ENCODE peak calls at places on chromosome 1, in five cellular contexts. L is cardiac muscle cell; E is CD8-positive, alpha-beta T cell; X is adipocyte; K is tibial artery. V is an unnamed sample.

GRCh38 chr1:108828074-108828961 is 28.6 kb downstream of the AKNAD1 start:
- DNase-seq in L (peak; percentile 83), E (peak; percentile 38), X (peak; percentile 93), K (peak; percentile 80), V (peak; percentile 80)

GRCh38 chr1:6037338-6037762 is 8.3 kb upstream of the KCNAB2 start:
- DNase-seq in L (no peak), E (no peak), X (peak; percentile 37), K (no peak), V (no peak)

GRCh38 chr1:20846461-20847374 is 59.6 kb upstream of the HP1BP3 start:
- DNase-seq in L (no peak), E (no peak), X (no peak), K (no peak), V (no peak)

GRCh38 chr1:247332901-247333361 is 1.3 kb upstream of the ZNF496 start:
- DNase-seq in L (peak; percentile 46), E (no peak), X (peak; percentile 43), K (peak; percentile 75), V (peak; percentile 50)

GRCh38 chr1:167713330-167714081 is 8.3 kb upstream of the MPZL1 start:
- DNase-seq in L (peak; percentile 37), E (no peak), X (peak; percentile 45), K (no peak), V (peak; percentile 26)

GRCh38 chr1:184463680-184464079 is 76.9 kb downstream of the C1orf21 start:
- DNase-seq in L (no peak), E (no peak), X (no peak), K (no peak), V (no peak)

GRCh38 chr1:48245106-48245505 is 22.6 kb downstream of the SLC5A9 start:
- DNase-seq in L (no peak), E (no peak), X (no peak), K (peak; percentile 52), V (no peak)

GRCh38 chr1:33763406-33763805 is 100.5 kb upstream of the HMGB4 start:
- DNase-seq in L (no peak), E (no peak), X (peak; percentile 19), K (peak; percentile 38), V (no peak)

GRCh38 chr1:15339580-15339979 is 70.1 kb upstream of the EFHD2 start:
- DNase-seq in L (no peak), E (no peak), X (no peak), K (no peak), V (no peak)

GRCh38 chr1:9317591-9318331 is 25.1 kb downstream of the SPSB1 start:
- DNase-seq in L (no peak), E (no peak), X (peak; percentile 53), K (no peak), V (peak; percentile 25)

GRCh38 chr1:201681375-201681774 is 142.4 kb downstream of the NAV1 start:
- DNase-seq in L (no peak), E (no peak), X (no peak), K (peak; percentile 55), V (no peak)

GRCh38 chr1:10250663-10251062 is 40.3 kb downstream of the KIF1B start:
- DNase-seq in L (no peak), E (no peak), X (no peak), K (no peak), V (no peak)

GRCh38 chr1:12617901-12618660 is at the start of gene DHRS3:
- DNase-seq in L (peak; percentile 78), E (peak; percentile 44), X (peak; percentile 86), K (peak; percentile 82), V (peak; percentile 88)

GRCh38 chr1:61079898-61080336 is 2.4 kb upstream of the NFIA start:
- DNase-seq in L (peak; percentile 86), E (no peak), X (peak; percentile 82), K (peak; percentile 90), V (peak; percentile 83)

GRCh38 chr1:55067022-55067781 is 27.9 kb downstream of the PCSK9 start:
- DNase-seq in L (no peak), E (no peak), X (no peak), K (no peak), V (no peak)

GRCh38 chr1:225747566-225747965 is 30.1 kb upstream of the SRP9 start:
- DNase-seq in L (no peak), E (no peak), X (no peak), K (no peak), V (no peak)

GRCh38 chr1:39026947-39027507 is 877 bp downstream of the NDUFS5 start:
- DNase-seq in L (no peak), E (no peak), X (no peak), K (no peak), V (no peak)

GRCh38 chr1:12447301-12447700 is 170.7 kb downstream of the DHRS3 start:
- DNase-seq in L (no peak), E (no peak), X (peak; percentile 75), K (no peak), V (no peak)

GRCh38 chr1:25145775-25146381 is 86.4 kb downstream of the SYF2 start:
- DNase-seq in L (no peak), E (no peak), X (no peak), K (no peak), V (no peak)

GRCh38 chr1:77412069-77412793 is 130.4 kb downstream of the AK5 start:
- DNase-seq in L (no peak), E (no peak), X (no peak), K (no peak), V (no peak)

GRCh38 chr1:117664314-117664713 is 58.5 kb downstream of the TENT5C start:
- DNase-seq in L (no peak), E (peak; percentile 30), X (no peak), K (no peak), V (no peak)

GRCh38 chr1:203507227-203507626 is 13.3 kb downstream of the OPTC start:
- DNase-seq in L (peak; percentile 41), E (no peak), X (peak; percentile 52), K (no peak), V (no peak)

DNA sequence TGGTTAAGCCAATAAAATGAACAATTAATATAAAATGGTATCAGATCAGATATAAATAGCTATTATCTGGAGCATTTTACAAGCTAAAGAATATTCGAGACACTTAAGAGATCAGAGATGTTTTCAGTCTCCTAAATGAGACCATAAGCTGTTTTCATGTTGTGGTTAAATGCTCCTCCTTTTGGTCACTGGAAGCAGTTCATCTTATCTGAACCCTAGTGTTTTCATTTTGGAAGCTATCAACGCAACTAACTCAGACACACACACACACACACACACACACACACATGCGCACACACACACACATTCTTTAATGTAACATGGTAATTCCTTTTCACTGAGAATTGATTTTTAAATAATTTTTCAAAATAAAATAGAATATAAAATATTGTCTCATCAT is 10.0 kb upstream of the LRRC8C start:
- DNase-seq in L (no peak), E (no peak), X (peak; percentile 42), K (no peak), V (no peak)
- H3K4me1 ChIP-seq in L (no peaks in the 10 kb centered on the region), E (peaks cover 16% of the 10 kb centered on the region), X (no peaks in the 10 kb centered on the region), K (no peaks in the 10 kb centered on the region), V (peaks cover 5% of the 10 kb centered on the region)

DNA sequence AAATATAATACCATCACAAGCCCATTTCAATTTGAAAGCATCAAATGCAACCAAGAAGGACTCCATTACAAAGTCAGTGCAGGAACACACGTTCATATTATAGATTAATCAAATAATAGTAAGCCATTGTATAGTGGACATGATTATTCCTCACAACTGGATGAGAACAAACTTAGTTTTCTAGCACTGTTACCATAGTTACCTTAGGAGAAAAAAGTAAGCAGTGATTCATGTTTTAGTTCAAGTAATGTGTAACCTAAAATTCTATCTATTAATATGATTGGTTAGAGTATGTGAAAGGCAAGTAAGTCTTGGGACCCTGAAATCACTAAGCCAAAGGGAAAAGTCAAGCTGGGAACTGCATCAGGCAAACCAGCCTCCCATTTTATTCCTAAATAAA is 15.2 kb downstream of the SSX2IP start:
- DNase-seq in L (no peak), E (no peak), X (no peak), K (no peak), V (no peak)
- H3K4me1 ChIP-seq in L (no peaks in the 10 kb centered on the region), E (peaks cover 7% of the 10 kb centered on the region), X (no peaks in the 10 kb centered on the region), K (no peaks in the 10 kb centered on the region), V (peaks cover 6% of the 10 kb centered on the region)

GRCh38 chr1:89866568-89866967 is 45.7 kb downstream of the LRRC8D start:
- DNase-seq in L (no peak), E (no peak), X (no peak), K (no peak), V (no peak)

GRCh38 chr1:89865498-89866385 is 44.9 kb downstream of the LRRC8D start:
- DNase-seq in L (no peak), E (no peak), X (peak; percentile 88), K (no peak), V (no peak)

DNA sequence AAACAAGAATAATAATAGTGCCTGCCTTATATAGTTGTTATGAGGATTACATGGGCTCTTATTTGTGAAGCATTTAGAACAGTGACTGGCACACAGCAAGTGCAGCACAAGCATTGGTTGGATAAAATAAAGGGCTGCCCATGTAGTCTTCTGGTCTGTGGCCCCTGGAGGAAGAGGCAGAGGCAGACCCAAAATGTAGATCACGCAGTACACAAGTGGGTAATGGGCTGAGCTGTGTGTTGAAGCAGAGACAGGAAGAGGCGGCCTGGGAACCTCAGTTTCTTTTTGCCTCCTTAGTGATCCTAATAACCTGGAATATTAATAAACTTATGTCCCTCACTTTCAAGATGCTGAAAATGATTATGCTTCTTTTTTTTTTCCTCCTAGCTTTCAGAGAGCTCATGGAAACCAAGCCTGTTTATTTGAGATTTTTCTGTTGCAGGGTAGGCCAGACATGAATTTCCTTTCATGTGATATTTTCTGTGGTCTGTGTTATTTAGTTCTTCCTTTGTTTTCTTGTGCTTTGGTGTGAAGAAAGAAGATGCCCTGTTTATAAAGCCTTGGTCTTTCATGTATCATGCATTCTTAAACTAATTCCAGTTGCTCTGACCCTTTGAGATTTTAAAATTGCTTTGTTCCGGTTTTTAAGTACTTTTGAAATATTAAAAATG is 42.5 kb downstream of the LRRC8D start:
- DNase-seq in L (no peak), E (no peak), X (peak; percentile 33), K (no peak), V (no peak)
- H3K4me1 ChIP-seq in L (no peaks in the 10 kb centered on the region), E (peaks cover 39% of the 10 kb centered on the region), X (peaks cover 27% of the 10 kb centered on the region), K (no peaks in the 10 kb centered on the region), V (peaks cover 14% of the 10 kb centered on the region)

GRCh38 chr1:26787706-26788514 is at the start of gene PIGV:
- DNase-seq in L (peak; percentile 92), E (peak; percentile 80), X (peak; percentile 91), K (peak; percentile 82), V (peak; percentile 85)
- H3K4me1 ChIP-seq in L (peaks cover 32% of the 10 kb centered on the region), E (peaks cover 52% of the 10 kb centered on the region), X (peaks cover 77% of the 10 kb centered on the region), K (peaks cover 57% of the 10 kb centered on the region), V (peaks cover 37% of the 10 kb centered on the region)